ENCODE peak calls at places on chromosomes 16 and 17, in four cellular contexts. W is T-helper 1 cell, V is amygdala, A is kidney epithelial cell. E is an unnamed sample.

GRCh38 chr17:3770471-3770870 is 30.5 kb downstream of the ITGAE start:
- DNase-seq in W (no peak), A (no peak), V (no peak), E (no peak)

GRCh38 chr17:68849673-68850260 is 105.4 kb downstream of the ABCA8 start:
- DNase-seq in V (no peak), A (no peak), W (no peak), E (no peak)

GRCh38 chr17:74466111-74466784 is at the start of gene CD300A:
- DNase-seq in A (no peak), W (no peak), V (no peak), E (no peak)

GRCh38 chr17:58032691-58033415 is 25.8 kb upstream of the SRSF1 start:
- DNase-seq in W (no peak), A (no peak), V (no peak), E (no peak)

GRCh38 chr17:3740611-3741073 is 16.9 kb downstream of the HASPIN start:
- DNase-seq in W (no peak), V (no peak), A (no peak), E (no peak)

GRCh38 chr17:83193336-83194188 is 114.2 kb downstream of the METRNL start:
- DNase-seq in W (no peak), A (peak; percentile 47), V (no peak), E (no peak)

GRCh38 chr17:29237476-29238132 is 9.1 kb upstream of the CRYBA1 start:
- DNase-seq in A (no peak), V (no peak), W (no peak), E (no peak)

GRCh38 chr17:74305865-74306654 is 20.0 kb upstream of the KIF19 start:
- DNase-seq in W (no peak), V (no peak), A (no peak), E (no peak)

GRCh38 chr17:42809250-42809649 is 10.6 kb downstream of the CNTD1 start:
- DNase-seq in W (no peak), V (no peak), A (no peak), E (no peak)

GRCh38 chr17:9935408-9935807 is 30.3 kb upstream of the RCVRN start:
- DNase-seq in W (no peak), A (no peak), V (no peak), E (no peak)

GRCh38 chr17:16437083-16437482 is 21.7 kb downstream of the TRPV2 start:
- DNase-seq in W (no peak), V (no peak), A (no peak), E (no peak)

GRCh38 chr16:8961811-8962390 is 1.8 kb downstream of the USP7 start:
- DNase-seq in W (no peak), V (no peak), A (no peak), E (no peak)

GRCh38 chr16:65068151-65068740 is 53.6 kb downstream of the CDH11 start:
- DNase-seq in W (no peak), V (no peak), A (peak; percentile 14), E (no peak)

GRCh38 chr17:41907185-41907556 is 11.6 kb downstream of the ACLY start:
- DNase-seq in A (no peak), W (no peak), V (no peak), E (no peak)

GRCh38 chr16:16150117-16150877 is 73.0 kb downstream of the ABCC6 start:
- DNase-seq in A (no peak), W (no peak), V (peak; percentile 52), E (no peak)

GRCh38 chr16:86951831-86952598 is 365.2 kb downstream of the C16orf95 start:
- DNase-seq in A (peak; percentile 95), W (no peak), V (no peak), E (no peak)

GRCh38 chr17:57552114-57552601 is 192.9 kb downstream of the CCDC182 start:
- DNase-seq in A (no peak), W (no peak), V (no peak), E (no peak)

GRCh38 chr17:77959926-77960521 is 1.5 kb downstream of the TNRC6C start:
- DNase-seq in W (no peak), V (no peak), A (no peak), E (no peak)

GRCh38 chr16:2473999-2474876 is 689 bp upstream of the TBC1D24 start:
- DNase-seq in A (no peak), V (peak; percentile 42), W (peak; percentile 25), E (no peak)

GRCh38 chr16:53022374-53022773 is 30.3 kb downstream of the CHD9NB start:
- DNase-seq in V (no peak), A (no peak), W (no peak), E (peak; percentile 28)

GRCh38 chr16:48911700-48912099 is 301.7 kb upstream of the N4BP1 start:
- DNase-seq in V (no peak), W (no peak), A (no peak), E (no peak)

GRCh38 chr17:42200702-42201101 is 6.4 kb upstream of the GHDC start:
- DNase-seq in V (no peak), W (no peak), A (no peak), E (no peak)

GRCh38 chr16:75292691-75293090 is 41.3 kb upstream of the BCAR1 start:
- DNase-seq in W (no peak), V (no peak), A (no peak), E (no peak)

GRCh38 chr17:77328823-77329740 is 188.3 kb downstream of the SEC14L1 start:
- DNase-seq in A (no peak), V (no peak), W (no peak), E (no peak)

GRCh38 chr17:52024296-52024870 is 134.1 kb downstream of the CA10 start:
- DNase-seq in V (no peak), A (no peak), W (no peak), E (no peak)

GRCh38 chr16:2686912-2687507 is 4.7 kb downstream of the KCTD5 start:
- DNase-seq in V (no peak), A (no peak), W (no peak), E (no peak)

E was measured in progenitor cell of endocrine pancreas.